ENCODE peak calls at places on chromosomes 4 and X, in seven cellular contexts. W is dorsolateral prefrontal cortex, T is coronary artery, J is heart right ventricle, H is spleen, P is lower lobe of right lung, F is IMR-90. M is an unnamed sample.

GRCh38 chr4:187608001-187608421 is 387.6 kb upstream of the ZFP42 start:
- DNase-seq in W (no peak), T (no peak), J (no peak), H (no peak), P (no peak), F (peak), M (no peak)

GRCh38 chr4:140739971-140740370 is 16.2 kb downstream of the TBC1D9 start:
- DNase-seq in W (no peak), T (no peak), J (no peak), H (no peak), P (no peak), F (no peak), M (no peak)

GRCh38 chr4:139144161-139144859 is 32.7 kb downstream of the ELF2 start:
- DNase-seq in W (no peak), T (no peak), J (peak), H (peak), P (peak), F (peak), M (peak)

GRCh38 chr4:94880976-94881375 is 123.2 kb downstream of the BMPR1B start:
- DNase-seq in W (no peak), T (no peak), J (no peak), H (no peak), P (no peak), F (peak), M (no peak)

GRCh38 chr4:52713456-52713937 is 37.7 kb downstream of the ERVMER34-1 start:
- DNase-seq in W (no peak), T (no peak), J (no peak), H (no peak), P (no peak), F (peak), M (no peak)

GRCh38 chr4:121977251-121978168 is 25.6 kb upstream of the TRPC3 start:
- DNase-seq in W (no peak), T (no peak), J (no peak), H (no peak), P (no peak), F (peak), M (no peak)

GRCh38 chr4:180164799-180165198 is 2078.4 kb upstream of the TENM3 start:
- DNase-seq in W (no peak), T (no peak), J (no peak), H (no peak), P (no peak), F (peak), M (no peak)

GRCh38 chr4:143531368-143531767 is 17.9 kb downstream of the SMARCA5 start:
- DNase-seq in W (no peak), T (no peak), J (no peak), H (no peak), P (no peak), F (peak), M (no peak)

GRCh38 chr4:124555959-124556358 is 156.6 kb downstream of the ANKRD50 start:
- DNase-seq in W (no peak), T (no peak), J (no peak), H (no peak), P (no peak), F (no peak), M (no peak)

GRCh38 chrX:45233541-45233940 is 32.9 kb upstream of the DIPK2B start:
- DNase-seq in W (no peak), T (no peak), J (no peak), H (no peak), P (no peak), F (no peak), M (no peak)

GRCh38 chrX:153864101-153864500 is 21.9 kb downstream of the L1CAM start:
- DNase-seq in W (peak), T (no peak), J (no peak), H (no peak), P (no peak), F (no peak), M (no peak)

GRCh38 chr4:152277333-152277732 is 258.6 kb downstream of the FBXW7 start:
- DNase-seq in W (no peak), T (no peak), J (no peak), H (no peak), P (no peak), F (no peak), M (no peak)

GRCh38 chr4:152255437-152255836 is 280.5 kb downstream of the FBXW7 start:
- DNase-seq in W (no peak), T (no peak), J (peak), H (no peak), P (no peak), F (peak), M (no peak)

GRCh38 chrX:83469551-83469950 is 38.5 kb upstream of the POU3F4 start:
- DNase-seq in W (no peak), T (no peak), J (no peak), H (no peak), P (no peak), F (peak), M (no peak)

GRCh38 chr4:155722816-155723499 is 35.9 kb upstream of the GUCY1B1 start:
- DNase-seq in W (no peak), T (no peak), J (no peak), H (no peak), P (no peak), F (peak), M (no peak)

GRCh38 chrX:129663171-129663570 is 8.4 kb upstream of the APLN start:
- DNase-seq in W (no peak), T (peak), J (peak), H (no peak), P (no peak), F (peak), M (no peak)

GRCh38 chr4:169283114-169283509 is 12.4 kb upstream of the SH3RF1 start:
- DNase-seq in W (no peak), T (no peak), J (no peak), H (no peak), P (no peak), F (peak), M (no peak)

GRCh38 chr4:54392459-54392858 is 163.4 kb downstream of the PDGFRA start:
- DNase-seq in W (no peak), T (no peak), J (no peak), H (no peak), P (no peak), F (no peak), M (no peak)

GRCh38 chr4:14912426-14912825 is 89.9 kb upstream of the CPEB2 start:
- DNase-seq in W (no peak), T (no peak), J (no peak), H (no peak), P (no peak), F (no peak), M (no peak)

GRCh38 chr4:61468091-61468720 is 268.1 kb downstream of the ADGRL3 start:
- DNase-seq in W (no peak), T (no peak), J (no peak), H (no peak), P (no peak), F (peak), M (no peak)

GRCh38 chr4:53592686-53593641 is 1.7 kb upstream of the LNX1 start:
- DNase-seq in W (no peak), T (no peak), J (peak), H (no peak), P (peak), F (no peak), M (peak)

GRCh38 chr4:66972087-66972486 is 573.2 kb downstream of the CENPC start:
- DNase-seq in W (no peak), T (no peak), J (no peak), H (no peak), P (no peak), F (no peak), M (no peak)

GRCh38 chrX:55908685-55909212 is 191.2 kb downstream of the RRAGB start:
- DNase-seq in W (no peak), T (no peak), J (peak), H (peak), P (no peak), F (no peak), M (no peak)

GRCh38 chr4:73538162-73538561 is 56.6 kb downstream of the AFM start:
- DNase-seq in W (no peak), T (no peak), J (no peak), H (no peak), P (no peak), F (no peak), M (no peak)

GRCh38 chr4:73021634-73022033 is 47.9 kb downstream of the COX18 start:
- DNase-seq in W (no peak), T (no peak), J (no peak), H (no peak), P (no peak), F (peak), M (no peak)

GRCh38 chr4:152864361-152864760 is 71.8 kb upstream of the FHDC1 start:
- DNase-seq in W (no peak), T (no peak), J (no peak), H (no peak), P (no peak), F (no peak), M (no peak)

GRCh38 chrX:41823402-41823801 is 99.4 kb downstream of the GPR82 start:
- DNase-seq in W (no peak), T (no peak), J (no peak), H (no peak), P (no peak), F (no peak), M (no peak)

DNA sequence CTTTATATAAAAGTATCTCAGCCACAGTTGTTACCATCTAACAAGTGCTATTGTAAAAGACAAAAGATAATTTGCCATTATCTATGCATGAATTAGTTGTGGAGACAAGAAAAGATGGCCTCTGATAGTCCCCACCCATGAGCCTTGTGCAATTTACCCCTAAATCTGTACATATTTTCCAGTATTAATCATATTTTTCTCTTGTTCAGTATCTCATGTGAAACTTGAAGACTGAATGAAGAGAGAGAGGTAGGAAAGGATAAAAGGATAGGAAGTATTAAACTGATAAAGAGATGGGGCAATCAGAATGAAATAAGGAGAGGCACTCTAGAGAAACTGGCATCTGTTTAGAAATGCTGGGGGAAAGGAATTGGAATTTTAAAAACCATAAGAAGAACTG is 3.7 kb downstream of the MYOZ2 start:
- DNase-seq in W (no peak), T (no peak), J (no peak), H (no peak), P (no peak), F (no peak), M (no peak)
- H3K27ac ChIP-seq in W (peak), T (no peak), J (peak), H (peak), P (no peak), F (no peak), M (peak)

GRCh38 chr4:82358773-82359324 is 14.9 kb downstream of the HNRNPD start:
- DNase-seq in W (no peak), T (no peak), J (no peak), H (no peak), P (no peak), F (no peak), M (no peak)
- H3K27ac ChIP-seq in W (no peak), T (no peak), J (peak), H (peak), P (no peak), F (no peak), M (no peak)

GRCh38 chrX:109856974-109857373 is 123.9 kb upstream of the ACSL4 start:
- DNase-seq in W (no peak), T (no peak), J (no peak), H (no peak), P (no peak), F (peak), M (no peak)
- H3K27ac ChIP-seq in W (no peak), T (no peak), J (peak), H (no peak), P (no peak), F (peak), M (no peak)

GRCh38 chr4:184934961-184935360 is 83.3 kb upstream of the HELT start:
- DNase-seq in W (no peak), T (no peak), J (no peak), H (no peak), P (no peak), F (no peak), M (no peak)

GRCh38 chr4:184932343-184932742 is 85.9 kb upstream of the HELT start:
- DNase-seq in W (no peak), T (no peak), J (no peak), H (no peak), P (no peak), F (no peak), M (no peak)

GRCh38 chr4:184936071-184936470 is 82.2 kb upstream of the HELT start:
- DNase-seq in W (no peak), T (no peak), J (no peak), H (no peak), P (no peak), F (no peak), M (no peak)

GRCh38 chr4:184933311-184933710 is 85.0 kb upstream of the HELT start:
- DNase-seq in W (no peak), T (no peak), J (no peak), H (no peak), P (no peak), F (no peak), M (no peak)

DNA sequence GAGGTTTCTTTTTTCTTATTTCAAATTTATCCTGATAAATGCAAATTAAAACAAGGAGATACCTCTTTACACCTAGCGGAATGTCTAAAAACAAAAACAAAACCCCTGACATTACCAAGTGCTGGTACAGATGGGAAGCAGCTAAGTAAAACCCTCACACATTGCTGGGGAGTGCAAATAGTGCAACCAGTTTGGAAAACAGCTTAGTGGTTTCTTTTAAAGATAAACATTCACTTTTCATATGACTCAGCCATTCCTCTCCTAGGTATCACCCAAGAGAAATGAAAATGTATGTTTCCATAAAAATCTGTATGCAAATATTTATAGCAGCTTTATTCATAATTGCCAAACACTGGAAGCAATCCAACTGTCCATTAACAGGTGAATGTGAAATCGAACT is 84.1 kb upstream of the HELT start:
- DNase-seq in W (no peak), T (no peak), J (no peak), H (no peak), P (no peak), F (peak), M (no peak)
- H3K27ac ChIP-seq in W (no peak), T (no peak), J (no peak), H (no peak), P (no peak), F (no peak), M (no peak)

GRCh38 chr4:76969493-76969892 is 19.9 kb downstream of the SEPTIN11 start:
- DNase-seq in W (no peak), T (no peak), J (no peak), H (no peak), P (no peak), F (no peak), M (no peak)
- H3K27ac ChIP-seq in W (no peak), T (no peak), J (no peak), H (no peak), P (no peak), F (no peak), M (no peak)

GRCh38 chr4:48295116-48295515 is 25.5 kb upstream of the TEC start:
- DNase-seq in W (no peak), T (no peak), J (no peak), H (no peak), P (no peak), F (no peak), M (no peak)

DNA sequence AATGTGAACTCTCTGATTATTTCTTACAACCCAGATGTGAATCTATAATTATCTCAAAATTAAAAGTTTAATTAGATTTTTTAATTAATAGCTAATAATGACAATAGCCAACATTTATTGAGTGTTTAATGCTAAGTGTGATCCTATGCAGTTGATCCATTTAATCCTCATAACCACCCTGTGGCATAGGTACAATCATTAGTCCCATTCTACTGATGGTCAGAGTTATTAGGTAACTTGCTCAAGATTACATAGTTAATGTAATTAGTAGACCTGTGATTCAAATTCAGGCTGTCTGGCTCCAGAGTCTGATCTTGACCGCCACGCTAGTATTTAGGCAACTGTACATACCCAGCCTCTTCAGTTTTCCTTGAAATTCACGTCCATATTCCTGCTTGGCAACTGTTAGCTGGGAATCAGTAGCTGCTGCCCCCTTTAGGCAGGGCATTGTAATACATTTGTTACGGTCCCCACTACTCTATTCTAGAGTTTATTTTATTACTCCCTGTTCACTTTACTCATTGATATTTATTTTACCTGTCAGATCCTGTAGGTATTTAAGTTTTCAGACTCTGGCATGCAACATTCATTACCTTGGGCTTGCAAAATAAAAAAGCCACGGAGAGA is 20.6 kb upstream of the TEC start:
- DNase-seq in W (no peak), T (no peak), J (no peak), H (no peak), P (no peak), F (no peak), M (no peak)
- H3K27ac ChIP-seq in W (no peak), T (no peak), J (no peak), H (no peak), P (no peak), F (no peak), M (no peak)

M was measured in heart left ventricle.